ENCODE peak calls at places on chromosomes 13 and 19, in four cellular contexts. T is stimulated activated CD4-positive, alpha-beta T cell treated with anti-CD3 and anti-CD28 coated beads, Interleukin-2, amount 100 ng/mL, for 24 hours; G is frontal cortex; P is mesothelial cell of epicardium. E is an unnamed sample.

GRCh38 chr13:40974460-40975407 is 44.4 kb downstream of the ELF1 start:
- DNase-seq in T (no peak), P (no peak), G (no peak), E (no peak)

GRCh38 chr19:9727644-9728043 is 40.9 kb downstream of the ZNF846 start:
- DNase-seq in G (no peak), P (no peak), T (no peak), E (no peak)

GRCh38 chr13:98775844-98776598 is 23.5 kb upstream of the SLC15A1 start:
- DNase-seq in G (no peak), T (no peak), P (no peak), E (no peak)

GRCh38 chr19:38592940-38593339 is 24.8 kb downstream of the MAP4K1 start:
- DNase-seq in G (no peak), T (no peak), P (no peak), E (no peak)

GRCh38 chr13:20609145-20609544 is 42.2 kb downstream of the IFT88 start:
- DNase-seq in G (no peak), P (no peak), T (no peak), E (no peak)

GRCh38 chr13:27131202-27131623 is 40.4 kb downstream of the USP12 start:
- DNase-seq in G (no peak), P (no peak), T (peak; percentile 80), E (peak; percentile 59)

GRCh38 chr13:33262997-33263396 is 22.6 kb downstream of the STARD13 start:
- DNase-seq in P (no peak), T (no peak), G (no peak), E (no peak)

GRCh38 chr13:35471466-35472307 is 4.8 kb downstream of the MAB21L1 start:
- DNase-seq in P (no peak), G (no peak), T (no peak), E (no peak)

GRCh38 chr19:45448887-45449299 is 18.9 kb upstream of the FOSB start:
- DNase-seq in P (no peak), T (no peak), G (no peak), E (no peak)

E was measured in activated CD4-positive, alpha-beta T cell treated with anti-CD3 and anti-CD28 coated beads, Interleukin-2, amount 50 U/mL, for 48 hours.